ENCODE peak calls at places on chromosome 1, in ten cellular contexts. C, Y, Z, F, K, J, N, H, X and P are unnamed samples.

GRCh38 chr1:29237906-29238600 is 1.7 kb downstream of the PTPRU start:
- DNase-seq in C (peak), Y (peak), Z (peak), F (peak), K (peak), J (no peak), N (peak), H (peak), X (peak), P (no peak)

GRCh38 chr1:32651461-32652073 is 559 bp downstream of the RBBP4 start:
- DNase-seq in C (no peak), Y (no peak), Z (no peak), F (no peak), K (no peak), J (peak), N (no peak), H (no peak), X (no peak), P (no peak)

GRCh38 chr1:112803906-112804762 is 89.0 kb upstream of the PPM1J start:
- DNase-seq in C (peak), Y (no peak), Z (peak), F (peak), K (peak), J (no peak), N (no peak), H (peak), X (no peak), P (no peak)

GRCh38 chr1:201709564-201710295 is 119.2 kb upstream of the IPO9 start:
- DNase-seq in C (peak), Y (peak), Z (peak), F (peak), K (peak), J (no peak), N (peak), H (peak), X (peak), P (peak)

GRCh38 chr1:79633456-79633855 is 626.9 kb upstream of the ADGRL4 start:
- DNase-seq in C (no peak), Y (no peak), Z (no peak), F (no peak), K (no peak), J (peak), N (no peak), H (no peak), X (no peak), P (no peak)

GRCh38 chr1:23366146-23366545 is 3.5 kb downstream of the ZNF436 start:
- DNase-seq in C (no peak), Y (no peak), Z (no peak), F (no peak), K (no peak), J (no peak), N (no peak), H (no peak), X (no peak), P (no peak)

GRCh38 chr1:64650411-64650810 is 94.5 kb upstream of the RAVER2 start:
- DNase-seq in C (peak), Y (no peak), Z (no peak), F (no peak), K (no peak), J (no peak), N (no peak), H (no peak), X (no peak), P (no peak)

GRCh38 chr1:168387781-168388760 is 107.4 kb downstream of the TBX19 start:
- DNase-seq in C (no peak), Y (no peak), Z (no peak), F (no peak), K (no peak), J (no peak), N (no peak), H (no peak), X (no peak), P (no peak)

GRCh38 chr1:18149113-18149641 is 41.6 kb downstream of the IGSF21 start:
- DNase-seq in C (no peak), Y (no peak), Z (no peak), F (no peak), K (no peak), J (peak), N (no peak), H (no peak), X (no peak), P (no peak)

GRCh38 chr1:217078010-217078704 is 354.9 kb upstream of the ESRRG start:
- DNase-seq in C (no peak), Y (no peak), Z (no peak), F (peak), K (no peak), J (peak), N (no peak), H (no peak), X (no peak), P (no peak)

GRCh38 chr1:55064071-55064581 is 24.8 kb downstream of the PCSK9 start:
- DNase-seq in C (no peak), Y (no peak), Z (no peak), F (no peak), K (no peak), J (no peak), N (no peak), H (no peak), X (no peak), P (no peak)

GRCh38 chr1:40873863-40874472 is 11.8 kb upstream of the CITED4 start:
- DNase-seq in C (no peak), Y (no peak), Z (no peak), F (no peak), K (no peak), J (no peak), N (no peak), H (no peak), X (no peak), P (no peak)

GRCh38 chr1:44222397-44223334 is 9.4 kb downstream of the DMAP1 start:
- DNase-seq in C (no peak), Y (no peak), Z (no peak), F (no peak), K (no peak), J (no peak), N (no peak), H (no peak), X (no peak), P (no peak)

GRCh38 chr1:187038789-187039188 is 210.0 kb downstream of the PLA2G4A start:
- DNase-seq in C (no peak), Y (no peak), Z (no peak), F (no peak), K (no peak), J (peak), N (no peak), H (no peak), X (no peak), P (no peak)

GRCh38 chr1:53376041-53376461 is 48.2 kb upstream of the LRP8 start:
- DNase-seq in C (no peak), Y (no peak), Z (no peak), F (no peak), K (no peak), J (no peak), N (peak), H (no peak), X (no peak), P (no peak)

GRCh38 chr1:217457016-217457415 is 173.9 kb downstream of the GPATCH2 start:
- DNase-seq in C (no peak), Y (no peak), Z (no peak), F (no peak), K (no peak), J (no peak), N (no peak), H (no peak), X (no peak), P (no peak)

GRCh38 chr1:15836772-15837669 is 10.5 kb upstream of the SPEN start:
- DNase-seq in C (no peak), Y (peak), Z (no peak), F (peak), K (no peak), J (no peak), N (peak), H (peak), X (no peak), P (no peak)

GRCh38 chr1:13792429-13792828 is 92.4 kb downstream of the PRDM2 start:
- DNase-seq in C (peak), Y (no peak), Z (no peak), F (no peak), K (no peak), J (no peak), N (no peak), H (no peak), X (no peak), P (no peak)

GRCh38 chr1:231601775-231602674 is 24.6 kb upstream of the DISC1 start:
- DNase-seq in C (no peak), Y (no peak), Z (no peak), F (no peak), K (no peak), J (no peak), N (no peak), H (no peak), X (no peak), P (no peak)

GRCh38 chr1:181104042-181104789 is 15.7 kb downstream of the IER5 start:
- DNase-seq in C (no peak), Y (no peak), Z (no peak), F (no peak), K (no peak), J (no peak), N (no peak), H (no peak), X (no peak), P (no peak)

GRCh38 chr1:25523512-25523911 is 19.9 kb upstream of the LDLRAP1 start:
- DNase-seq in C (peak), Y (no peak), Z (no peak), F (no peak), K (peak), J (no peak), N (no peak), H (no peak), X (no peak), P (no peak)

GRCh38 chr1:223211323-223211985 is 68.4 kb upstream of the TLR5 start:
- DNase-seq in C (no peak), Y (no peak), Z (no peak), F (no peak), K (no peak), J (no peak), N (no peak), H (no peak), X (no peak), P (no peak)

GRCh38 chr1:229456016-229456415 is 22.1 kb upstream of the ACTA1 start:
- DNase-seq in C (no peak), Y (no peak), Z (no peak), F (no peak), K (no peak), J (no peak), N (no peak), H (no peak), X (no peak), P (no peak)

GRCh38 chr1:65393345-65393744 is 27.1 kb upstream of the LEPR start:
- DNase-seq in C (peak), Y (no peak), Z (no peak), F (no peak), K (no peak), J (no peak), N (no peak), H (no peak), X (no peak), P (no peak)

GRCh38 chr1:64038965-64039926 is 164.2 kb upstream of the UBE2U start:
- DNase-seq in C (peak), Y (peak), Z (peak), F (no peak), K (no peak), J (peak), N (peak), H (no peak), X (no peak), P (no peak)

GRCh38 chr1:84271452-84272273 is 29.8 kb upstream of the SAMD13 start:
- DNase-seq in C (no peak), Y (no peak), Z (no peak), F (no peak), K (no peak), J (no peak), N (no peak), H (no peak), X (no peak), P (no peak)

GRCh38 chr1:41174170-41174569 is 67.9 kb downstream of the SCMH1 start:
- DNase-seq in C (no peak), Y (no peak), Z (no peak), F (no peak), K (no peak), J (no peak), N (no peak), H (no peak), X (no peak), P (no peak)

GRCh38 chr1:25111706-25112105 is 120.6 kb downstream of the SYF2 start:
- DNase-seq in C (no peak), Y (no peak), Z (no peak), F (no peak), K (no peak), J (no peak), N (no peak), H (no peak), X (no peak), P (no peak)

GRCh38 chr1:41853907-41854306 is 64.8 kb downstream of the HIVEP3 start:
- DNase-seq in C (no peak), Y (no peak), Z (no peak), F (no peak), K (no peak), J (no peak), N (no peak), H (no peak), X (no peak), P (no peak)

GRCh38 chr1:24928631-24929090 is 1.4 kb downstream of the RUNX3 start:
- DNase-seq in C (no peak), Y (peak), Z (no peak), F (no peak), K (peak), J (no peak), N (no peak), H (peak), X (no peak), P (no peak)

GRCh38 chr1:188669715-188670114 is 1807.9 kb downstream of the BRINP3 start:
- DNase-seq in C (no peak), Y (no peak), Z (no peak), F (no peak), K (no peak), J (no peak), N (no peak), H (no peak), X (no peak), P (no peak)

GRCh38 chr1:188672153-188672552 is 1805.5 kb downstream of the BRINP3 start:
- DNase-seq in C (no peak), Y (no peak), Z (no peak), F (no peak), K (no peak), J (no peak), N (no peak), H (no peak), X (no peak), P (no peak)

GRCh38 chr1:188665477-188665876 is 1812.2 kb downstream of the BRINP3 start:
- DNase-seq in C (no peak), Y (no peak), Z (no peak), F (no peak), K (no peak), J (no peak), N (no peak), H (no peak), X (no peak), P (no peak)

GRCh38 chr1:188670837-188671236 is 1806.8 kb downstream of the BRINP3 start:
- DNase-seq in C (no peak), Y (no peak), Z (no peak), F (no peak), K (no peak), J (peak), N (no peak), H (no peak), X (no peak), P (no peak)

GRCh38 chr1:188668083-188668482 is 1809.6 kb downstream of the BRINP3 start:
- DNase-seq in C (no peak), Y (no peak), Z (no peak), F (no peak), K (no peak), J (no peak), N (no peak), H (no peak), X (no peak), P (no peak)
- TF ChIP-seq CTCF in C (peak), Y (no peak), Z (no peak), F (no peak), K (peak), J (no peak), N (no peak), H (no peak), X (no peak), P (no peak)

GRCh38 chr1:67556297-67556900 is 126.2 kb upstream of the SERBP1 start:
- DNase-seq in C (no peak), Y (no peak), Z (no peak), F (no peak), K (no peak), J (no peak), N (no peak), H (no peak), X (no peak), P (no peak)

GRCh38 chr1:67551375-67551774 is 121.2 kb upstream of the SERBP1 start:
- DNase-seq in C (no peak), Y (no peak), Z (no peak), F (no peak), K (no peak), J (no peak), N (no peak), H (no peak), X (no peak), P (no peak)

GRCh38 chr1:67555487-67556296 is 125.5 kb upstream of the SERBP1 start:
- DNase-seq in C (no peak), Y (no peak), Z (no peak), F (no peak), K (no peak), J (no peak), N (no peak), H (no peak), X (no peak), P (no peak)

GRCh38 chr1:67557731-67558448 is 127.1 kb upstream of the GADD45A start:
- DNase-seq in C (no peak), Y (no peak), Z (no peak), F (no peak), K (no peak), J (no peak), N (no peak), H (no peak), X (no peak), P (no peak)

DNA sequence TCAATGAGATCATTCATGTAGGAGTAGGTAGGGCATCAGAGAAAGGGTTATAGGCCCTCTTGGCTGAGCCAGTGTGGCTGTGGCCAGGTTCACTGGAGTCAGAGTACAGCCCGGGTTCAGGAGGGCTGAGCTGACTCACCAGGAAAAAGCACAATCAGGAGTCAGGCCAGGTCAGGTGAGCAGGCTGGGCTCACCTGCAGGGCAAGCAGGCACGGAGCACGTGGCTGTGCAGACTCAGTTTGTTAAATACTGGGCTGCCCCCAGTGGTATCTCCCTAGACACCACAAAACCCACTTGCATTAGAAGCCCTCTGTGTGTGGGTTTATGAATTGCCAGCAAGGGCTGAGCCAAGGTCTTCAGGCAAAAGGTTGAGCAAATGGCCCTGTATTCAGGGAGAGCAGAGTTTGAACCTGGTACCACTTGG is 122.1 kb upstream of the SERBP1 start:
- DNase-seq in C (no peak), Y (no peak), Z (no peak), F (no peak), K (no peak), J (no peak), N (no peak), H (no peak), X (no peak), P (no peak)
- TF ChIP-seq CTCF in C (peak), Y (no peak), Z (no peak), F (no peak), K (no peak), J (no peak), N (no peak), H (no peak), X (no peak), P (no peak)

DNA sequence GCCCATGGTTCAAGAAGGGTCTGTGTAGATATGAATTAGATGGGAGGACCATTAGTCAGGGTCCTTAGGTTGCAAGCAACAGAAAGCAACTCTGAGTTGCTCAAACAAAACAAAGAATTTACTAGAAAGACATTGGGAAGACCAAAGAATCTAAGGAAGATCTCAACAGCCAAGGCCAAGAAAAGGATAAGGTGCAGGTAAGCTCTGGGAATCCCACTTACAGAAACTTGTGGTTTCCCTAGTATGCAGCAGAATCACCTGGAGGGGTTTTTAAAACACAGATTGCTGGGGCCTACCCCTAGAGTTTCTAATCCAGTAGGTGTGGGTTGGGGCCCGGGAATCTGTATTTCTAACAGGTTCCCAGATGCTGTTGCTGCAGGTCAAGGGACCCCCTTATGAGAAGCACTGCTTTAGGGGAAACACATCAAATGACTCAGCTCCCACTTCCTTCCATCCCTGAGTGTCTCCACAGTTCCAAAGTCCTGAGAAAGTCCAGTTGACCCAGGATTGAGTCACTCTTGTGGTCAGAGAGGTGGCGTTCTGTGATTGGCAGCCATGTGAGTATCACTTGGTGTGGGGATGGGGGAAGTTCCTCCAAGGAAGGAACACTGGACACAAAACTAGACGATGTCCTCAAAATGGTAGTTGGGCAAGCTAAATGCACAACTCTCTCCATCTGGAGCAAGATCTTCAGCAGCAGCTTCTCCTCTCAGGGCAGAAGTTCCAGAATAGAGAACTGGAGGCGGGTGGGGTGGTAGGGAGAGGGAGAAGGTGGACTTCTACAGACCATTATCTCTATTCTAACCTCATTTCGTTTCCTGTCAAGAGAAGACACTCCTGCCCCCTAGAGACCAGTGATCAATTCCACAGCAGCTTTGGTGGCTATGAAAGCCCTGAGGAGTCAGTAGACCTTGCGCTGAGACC is 24.2 kb upstream of the EYA3 start:
- DNase-seq in C (peak), Y (no peak), Z (no peak), F (no peak), K (no peak), J (peak), N (no peak), H (no peak), X (peak), P (no peak)
- TF ChIP-seq CTCF in C (peak), Y (no peak), Z (no peak), F (no peak), K (no peak), J (peak), N (no peak), H (no peak), X (no peak), P (no peak)

GRCh38 chr1:196373798-196374197 is 234.4 kb downstream of the KCNT2 start:
- DNase-seq in C (no peak), Y (no peak), Z (no peak), F (no peak), K (no peak), J (no peak), N (no peak), H (no peak), X (no peak), P (no peak)

GRCh38 chr1:196367838-196368237 is 240.4 kb downstream of the KCNT2 start:
- DNase-seq in C (no peak), Y (no peak), Z (no peak), F (no peak), K (no peak), J (no peak), N (no peak), H (no peak), X (no peak), P (no peak)

GRCh38 chr1:196377811-196378210 is 230.4 kb downstream of the KCNT2 start:
- DNase-seq in C (no peak), Y (no peak), Z (no peak), F (no peak), K (no peak), J (no peak), N (no peak), H (no peak), X (no peak), P (no peak)

GRCh38 chr1:196376648-196377295 is 231.5 kb downstream of the KCNT2 start:
- DNase-seq in C (no peak), Y (no peak), Z (no peak), F (no peak), K (no peak), J (no peak), N (no peak), H (no peak), X (no peak), P (no peak)

GRCh38 chr1:196372896-196373536 is 235.2 kb downstream of the KCNT2 start:
- DNase-seq in C (no peak), Y (no peak), Z (no peak), F (no peak), K (no peak), J (no peak), N (no peak), H (no peak), X (no peak), P (no peak)
- TF ChIP-seq CTCF in C (peak), Y (no peak), Z (peak), F (peak), K (peak), J (peak), N (no peak), H (no peak), X (peak), P (no peak)